ENCODE peak calls at places on chromosomes 3 and 15, in ten cellular contexts. One of them, this sample, is unnamed.

GRCh38 chr3:54817628-54818027 is 110.2 kb downstream of the LRTM1 start:
- DNase-seq in SJSA1: no peak
- DNase-seq in endothelial cell of umbilical vein: no peak
- DNase-seq in iPS DF 6.9: no peak
- DNase-seq in left ventricle myocardium inferior: no peak
- DNase-seq in MM.1S: no peak
- DNase-seq in cardiac muscle cell: no peak
- DNase-seq in pancreas: no peak
- DNase-seq in uterus: no peak
- DNase-seq in adrenal gland: no peak
- DNase-seq in this sample: no peak

GRCh38 chr3:153284282-153284938 is 122.4 kb downstream of the RAP2B start:
- DNase-seq in SJSA1: peak; percentile 65
- DNase-seq in endothelial cell of umbilical vein: peak; percentile 73
- DNase-seq in iPS DF 6.9: no peak
- DNase-seq in left ventricle myocardium inferior: no peak
- DNase-seq in MM.1S: no peak
- DNase-seq in cardiac muscle cell: peak; percentile 92
- DNase-seq in pancreas: no peak
- DNase-seq in uterus: peak; percentile 59
- DNase-seq in adrenal gland: peak; percentile 63
- DNase-seq in this sample: no peak

GRCh38 chr3:189530822-189531221 is 100.4 kb upstream of the TP63 start:
- DNase-seq in SJSA1: no peak
- DNase-seq in endothelial cell of umbilical vein: no peak
- DNase-seq in iPS DF 6.9: no peak
- DNase-seq in left ventricle myocardium inferior: no peak
- DNase-seq in MM.1S: no peak
- DNase-seq in cardiac muscle cell: peak; percentile 63
- DNase-seq in pancreas: no peak
- DNase-seq in uterus: no peak
- DNase-seq in adrenal gland: no peak
- DNase-seq in this sample: no peak

GRCh38 chr3:52231502-52232278 is 6.2 kb upstream of the TLR9 start:
- DNase-seq in SJSA1: peak; percentile 74
- DNase-seq in endothelial cell of umbilical vein: peak; percentile 54
- DNase-seq in iPS DF 6.9: no peak
- DNase-seq in left ventricle myocardium inferior: peak; percentile 74
- DNase-seq in MM.1S: peak; percentile 73
- DNase-seq in cardiac muscle cell: peak; percentile 65
- DNase-seq in pancreas: peak; percentile 95
- DNase-seq in uterus: peak; percentile 56
- DNase-seq in adrenal gland: peak; percentile 85
- DNase-seq in this sample: no peak

GRCh38 chr3:10467904-10468610 is 37.3 kb downstream of the ATP2B2 start:
- DNase-seq in SJSA1: no peak
- DNase-seq in endothelial cell of umbilical vein: no peak
- DNase-seq in iPS DF 6.9: no peak
- DNase-seq in left ventricle myocardium inferior: no peak
- DNase-seq in MM.1S: no peak
- DNase-seq in cardiac muscle cell: no peak
- DNase-seq in pancreas: no peak
- DNase-seq in uterus: no peak
- DNase-seq in adrenal gland: peak; percentile 88
- DNase-seq in this sample: no peak

GRCh38 chr3:121822973-121823372 is 11.9 kb downstream of the IQCB1 start:
- DNase-seq in SJSA1: no peak
- DNase-seq in endothelial cell of umbilical vein: no peak
- DNase-seq in iPS DF 6.9: no peak
- DNase-seq in left ventricle myocardium inferior: no peak
- DNase-seq in MM.1S: no peak
- DNase-seq in cardiac muscle cell: no peak
- DNase-seq in pancreas: no peak
- DNase-seq in uterus: no peak
- DNase-seq in adrenal gland: no peak
- DNase-seq in this sample: no peak

GRCh38 chr15:53251998-53252397 is 461.9 kb upstream of the ONECUT1 start:
- DNase-seq in SJSA1: no peak
- DNase-seq in endothelial cell of umbilical vein: no peak
- DNase-seq in iPS DF 6.9: no peak
- DNase-seq in left ventricle myocardium inferior: no peak
- DNase-seq in MM.1S: no peak
- DNase-seq in cardiac muscle cell: no peak
- DNase-seq in pancreas: no peak
- DNase-seq in uterus: no peak
- DNase-seq in adrenal gland: no peak
- DNase-seq in this sample: no peak

GRCh38 chr3:10883478-10884234 is 67.6 kb downstream of the SLC6A11 start:
- DNase-seq in SJSA1: no peak
- DNase-seq in endothelial cell of umbilical vein: peak; percentile 6
- DNase-seq in iPS DF 6.9: no peak
- DNase-seq in left ventricle myocardium inferior: no peak
- DNase-seq in MM.1S: no peak
- DNase-seq in cardiac muscle cell: peak; percentile 15
- DNase-seq in pancreas: no peak
- DNase-seq in uterus: no peak
- DNase-seq in adrenal gland: peak; percentile 18
- DNase-seq in this sample: no peak

GRCh38 chr3:195802795-195803194 is 8.9 kb downstream of the MUC4 start:
- DNase-seq in SJSA1: no peak
- DNase-seq in endothelial cell of umbilical vein: no peak
- DNase-seq in iPS DF 6.9: no peak
- DNase-seq in left ventricle myocardium inferior: no peak
- DNase-seq in MM.1S: no peak
- DNase-seq in cardiac muscle cell: no peak
- DNase-seq in pancreas: no peak
- DNase-seq in uterus: no peak
- DNase-seq in adrenal gland: no peak
- DNase-seq in this sample: no peak

GRCh38 chr3:189563841-189564563 is 67.2 kb upstream of the TP63 start:
- DNase-seq in SJSA1: no peak
- DNase-seq in endothelial cell of umbilical vein: no peak
- DNase-seq in iPS DF 6.9: no peak
- DNase-seq in left ventricle myocardium inferior: no peak
- DNase-seq in MM.1S: peak; percentile 89
- DNase-seq in cardiac muscle cell: peak; percentile 84
- DNase-seq in pancreas: no peak
- DNase-seq in uterus: no peak
- DNase-seq in adrenal gland: no peak
- DNase-seq in this sample: no peak

GRCh38 chr3:25783661-25784512 is 644 bp upstream of the NGLY1 start:
- DNase-seq in SJSA1: peak; percentile 46
- DNase-seq in endothelial cell of umbilical vein: peak; percentile 68
- DNase-seq in iPS DF 6.9: peak; percentile 27
- DNase-seq in left ventricle myocardium inferior: no peak
- DNase-seq in MM.1S: peak; percentile 28
- DNase-seq in cardiac muscle cell: peak; percentile 62
- DNase-seq in pancreas: no peak
- DNase-seq in uterus: no peak
- DNase-seq in adrenal gland: peak; percentile 54
- DNase-seq in this sample: peak; percentile 69

GRCh38 chr3:16426665-16427064 is 86.8 kb downstream of the RFTN1 start:
- DNase-seq in SJSA1: no peak
- DNase-seq in endothelial cell of umbilical vein: no peak
- DNase-seq in iPS DF 6.9: no peak
- DNase-seq in left ventricle myocardium inferior: no peak
- DNase-seq in MM.1S: no peak
- DNase-seq in cardiac muscle cell: peak; percentile 40
- DNase-seq in pancreas: no peak
- DNase-seq in uterus: no peak
- DNase-seq in adrenal gland: no peak
- DNase-seq in this sample: no peak

GRCh38 chr3:160417311-160417710 is 17.9 kb downstream of the SMC4 start:
- DNase-seq in SJSA1: no peak
- DNase-seq in endothelial cell of umbilical vein: no peak
- DNase-seq in iPS DF 6.9: no peak
- DNase-seq in left ventricle myocardium inferior: no peak
- DNase-seq in MM.1S: no peak
- DNase-seq in cardiac muscle cell: no peak
- DNase-seq in pancreas: no peak
- DNase-seq in uterus: no peak
- DNase-seq in adrenal gland: no peak
- DNase-seq in this sample: no peak

GRCh38 chr3:125316949-125317348 is 58.2 kb downstream of the ZNF148 start:
- DNase-seq in SJSA1: no peak
- DNase-seq in endothelial cell of umbilical vein: no peak
- DNase-seq in iPS DF 6.9: no peak
- DNase-seq in left ventricle myocardium inferior: no peak
- DNase-seq in MM.1S: no peak
- DNase-seq in cardiac muscle cell: no peak
- DNase-seq in pancreas: no peak
- DNase-seq in uterus: no peak
- DNase-seq in adrenal gland: no peak
- DNase-seq in this sample: no peak

GRCh38 chr15:44536298-44536961 is 517 bp upstream of the EIF3J start:
- DNase-seq in SJSA1: peak; percentile 91
- DNase-seq in endothelial cell of umbilical vein: peak; percentile 92
- DNase-seq in iPS DF 6.9: peak; percentile 35
- DNase-seq in left ventricle myocardium inferior: peak; percentile 86
- DNase-seq in MM.1S: peak; percentile 83
- DNase-seq in cardiac muscle cell: no peak
- DNase-seq in pancreas: peak; percentile 89
- DNase-seq in uterus: no peak
- DNase-seq in adrenal gland: peak; percentile 88
- DNase-seq in this sample: peak; percentile 89

GRCh38 chr3:185351371-185351770 is 11.6 kb upstream of the MAP3K13 start:
- DNase-seq in SJSA1: no peak
- DNase-seq in endothelial cell of umbilical vein: no peak
- DNase-seq in iPS DF 6.9: no peak
- DNase-seq in left ventricle myocardium inferior: no peak
- DNase-seq in MM.1S: no peak
- DNase-seq in cardiac muscle cell: no peak
- DNase-seq in pancreas: no peak
- DNase-seq in uterus: no peak
- DNase-seq in adrenal gland: no peak
- DNase-seq in this sample: no peak

GRCh38 chr3:42014949-42015533 is 53.1 kb upstream of the ULK4 start:
- DNase-seq in SJSA1: no peak
- DNase-seq in endothelial cell of umbilical vein: peak; percentile 66
- DNase-seq in iPS DF 6.9: no peak
- DNase-seq in left ventricle myocardium inferior: peak; percentile 73
- DNase-seq in MM.1S: peak; percentile 46
- DNase-seq in cardiac muscle cell: peak; percentile 60
- DNase-seq in pancreas: peak; percentile 57
- DNase-seq in uterus: peak; percentile 37
- DNase-seq in adrenal gland: peak; percentile 64
- DNase-seq in this sample: no peak

GRCh38 chr3:188507244-188507720 is 353.3 kb downstream of the LPP start:
- DNase-seq in SJSA1: peak; percentile 72
- DNase-seq in endothelial cell of umbilical vein: peak; percentile 83
- DNase-seq in iPS DF 6.9: no peak
- DNase-seq in left ventricle myocardium inferior: no peak
- DNase-seq in MM.1S: no peak
- DNase-seq in cardiac muscle cell: peak; percentile 95
- DNase-seq in pancreas: no peak
- DNase-seq in uterus: no peak
- DNase-seq in adrenal gland: peak; percentile 23
- DNase-seq in this sample: no peak

GRCh38 chr3:61637088-61638051 is 76.0 kb downstream of the PTPRG start:
- DNase-seq in SJSA1: no peak
- DNase-seq in endothelial cell of umbilical vein: peak; percentile 28
- DNase-seq in iPS DF 6.9: no peak
- DNase-seq in left ventricle myocardium inferior: no peak
- DNase-seq in MM.1S: peak; percentile 98
- DNase-seq in cardiac muscle cell: peak; percentile 63
- DNase-seq in pancreas: no peak
- DNase-seq in uterus: peak; percentile 17
- DNase-seq in adrenal gland: peak; percentile 61
- DNase-seq in this sample: peak; percentile 53
- H3K4me3 ChIP-seq in SJSA1: no peak overlapping the region
- H3K4me3 ChIP-seq in endothelial cell of umbilical vein: no peak overlapping the region
- H3K4me3 ChIP-seq in iPS DF 6.9: no peak overlapping the region
- H3K4me3 ChIP-seq in left ventricle myocardium inferior: peak overlapping the region; percentile 54
- H3K4me3 ChIP-seq in MM.1S: peak overlapping the region; percentile 41
- H3K4me3 ChIP-seq in cardiac muscle cell: no peak overlapping the region
- H3K4me3 ChIP-seq in pancreas: peak overlapping the region; percentile 26
- H3K4me3 ChIP-seq in uterus: peak overlapping the region; percentile 17
- H3K4me3 ChIP-seq in adrenal gland: no peak overlapping the region
- H3K4me3 ChIP-seq in this sample: peak overlapping the region; percentile 32

GRCh38 chr15:87387681-87388240 is 868.8 kb downstream of the NTRK3 start:
- DNase-seq in SJSA1: no peak
- DNase-seq in endothelial cell of umbilical vein: no peak
- DNase-seq in iPS DF 6.9: no peak
- DNase-seq in left ventricle myocardium inferior: no peak
- DNase-seq in MM.1S: no peak
- DNase-seq in cardiac muscle cell: no peak
- DNase-seq in pancreas: no peak
- DNase-seq in uterus: no peak
- DNase-seq in adrenal gland: no peak
- DNase-seq in this sample: no peak
- H3K9me3 ChIP-seq in SJSA1: no peaks in the 10 kb centered on the region
- H3K9me3 ChIP-seq in endothelial cell of umbilical vein: no peaks in the 10 kb centered on the region
- H3K9me3 ChIP-seq in iPS DF 6.9: no peaks in the 10 kb centered on the region
- H3K9me3 ChIP-seq in left ventricle myocardium inferior: peaks cover 6% of the 10 kb centered on the region
- H3K9me3 ChIP-seq in MM.1S: no peaks in the 10 kb centered on the region
- H3K9me3 ChIP-seq in cardiac muscle cell: no peaks in the 10 kb centered on the region
- H3K9me3 ChIP-seq in pancreas: no peaks in the 10 kb centered on the region
- H3K9me3 ChIP-seq in uterus: no peaks in the 10 kb centered on the region
- H3K9me3 ChIP-seq in adrenal gland: no peaks in the 10 kb centered on the region
- H3K9me3 ChIP-seq in this sample: no peaks in the 10 kb centered on the region

DNA sequence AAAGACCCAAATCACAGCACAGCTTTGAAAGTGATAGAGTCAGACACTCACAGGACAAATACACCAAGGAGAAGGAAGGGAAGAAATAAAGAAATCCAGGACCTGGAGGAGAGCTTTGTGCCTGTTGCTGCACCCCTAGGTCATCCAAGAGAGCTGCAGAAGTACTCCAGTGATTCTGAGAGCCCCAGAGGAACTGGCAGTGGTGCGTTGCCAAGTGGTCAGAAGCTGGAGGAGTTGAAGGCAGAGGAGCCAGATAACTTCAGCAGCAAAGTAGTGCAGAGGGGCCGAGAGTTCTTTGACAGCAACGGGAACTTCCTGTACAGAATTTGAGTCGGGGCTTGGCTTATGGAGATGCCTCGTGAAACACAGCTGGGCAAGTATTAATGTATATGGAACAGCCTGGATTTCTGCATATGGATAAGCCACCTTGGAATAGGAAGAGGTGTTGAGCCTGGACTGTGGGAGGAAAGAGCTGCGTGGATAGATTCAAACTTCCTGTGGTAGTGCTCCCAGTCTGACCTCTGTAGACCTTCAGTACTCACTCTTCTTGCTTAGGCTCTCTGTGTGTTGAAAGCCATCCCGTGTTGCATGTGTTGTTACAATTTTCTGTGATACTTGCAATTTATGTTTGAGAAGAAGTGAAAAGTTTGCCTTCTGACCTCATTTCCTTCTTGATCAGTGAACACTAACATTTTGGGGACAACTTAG is 6.1 kb downstream of the NGRN start:
- DNase-seq in SJSA1: no peak
- DNase-seq in endothelial cell of umbilical vein: no peak
- DNase-seq in iPS DF 6.9: no peak
- DNase-seq in left ventricle myocardium inferior: no peak
- DNase-seq in MM.1S: no peak
- DNase-seq in cardiac muscle cell: peak; percentile 21
- DNase-seq in pancreas: no peak
- DNase-seq in uterus: no peak
- DNase-seq in adrenal gland: no peak
- DNase-seq in this sample: no peak
- H3K36me3 ChIP-seq in SJSA1: peaks cover 80% of the 10 kb centered on the region
- H3K36me3 ChIP-seq in endothelial cell of umbilical vein: peaks cover 18% of the 10 kb centered on the region
- H3K36me3 ChIP-seq in iPS DF 6.9: peaks cover 11% of the 10 kb centered on the region
- H3K36me3 ChIP-seq in left ventricle myocardium inferior: peaks cover 65% of the 10 kb centered on the region
- H3K36me3 ChIP-seq in MM.1S: no peaks in the 10 kb centered on the region
- H3K36me3 ChIP-seq in cardiac muscle cell: peaks cover 12% of the 10 kb centered on the region
- H3K36me3 ChIP-seq in pancreas: peaks cover 18% of the 10 kb centered on the region
- H3K36me3 ChIP-seq in uterus: no peaks in the 10 kb centered on the region
- H3K36me3 ChIP-seq in adrenal gland: peaks cover 30% of the 10 kb centered on the region
- H3K36me3 ChIP-seq in this sample: peaks cover 1% of the 10 kb centered on the region

GRCh38 chr3:98894791-98895576 is 6.5 kb downstream of the DCBLD2 start:
- DNase-seq in SJSA1: no peak
- DNase-seq in endothelial cell of umbilical vein: no peak
- DNase-seq in iPS DF 6.9: no peak
- DNase-seq in left ventricle myocardium inferior: no peak
- DNase-seq in MM.1S: no peak
- DNase-seq in cardiac muscle cell: no peak
- DNase-seq in pancreas: no peak
- DNase-seq in uterus: no peak
- DNase-seq in adrenal gland: no peak
- DNase-seq in this sample: no peak
- H3K4me3 ChIP-seq in SJSA1: no peak overlapping the region
- H3K4me3 ChIP-seq in endothelial cell of umbilical vein: no peak overlapping the region
- H3K4me3 ChIP-seq in iPS DF 6.9: no peak overlapping the region
- H3K4me3 ChIP-seq in left ventricle myocardium inferior: no peak overlapping the region
- H3K4me3 ChIP-seq in MM.1S: no peak overlapping the region
- H3K4me3 ChIP-seq in cardiac muscle cell: no peak overlapping the region
- H3K4me3 ChIP-seq in pancreas: no peak overlapping the region
- H3K4me3 ChIP-seq in uterus: no peak overlapping the region
- H3K4me3 ChIP-seq in adrenal gland: no peak overlapping the region
- H3K4me3 ChIP-seq in this sample: no peak overlapping the region

This sample was measured in Caco-2.